ENCODE peak calls at places on chromosomes 12 and 14, in five cellular contexts. X, C, V, G and T are unnamed samples.

GRCh38 chr14:52067873-52068740 is 752 bp downstream of the NID2 start:
- DNase-seq in X (no peak), C (no peak), V (peak), G (no peak), T (peak)

GRCh38 chr12:72346331-72346944 is 74.3 kb downstream of the TRHDE start:
- DNase-seq in X (peak), C (peak), V (no peak), G (peak), T (peak)

GRCh38 chr14:104600141-104600643 is 4.4 kb downstream of the TMEM179 start:
- DNase-seq in X (peak), C (no peak), V (no peak), G (no peak), T (no peak)

GRCh38 chr14:52325632-52326031 is 11.5 kb downstream of the PTGER2 start:
- DNase-seq in X (no peak), C (no peak), V (no peak), G (no peak), T (no peak)

GRCh38 chr12:76519538-76519937 is 40.0 kb downstream of the OSBPL8 start:
- DNase-seq in X (no peak), C (no peak), V (no peak), G (no peak), T (no peak)

GRCh38 chr14:54498095-54498531 is 9.3 kb upstream of the GMFB start:
- DNase-seq in X (no peak), C (no peak), V (no peak), G (no peak), T (no peak)

GRCh38 chr12:10721654-10722501 is 1.2 kb downstream of the YBX3 start:
- DNase-seq in X (peak), C (peak), V (peak), G (peak), T (peak)

GRCh38 chr12:93441111-93441616 is 583 bp downstream of the UBE2N start:
- DNase-seq in X (peak), C (peak), V (no peak), G (no peak), T (peak)

GRCh38 chr12:110366474-110367208 is 36.9 kb downstream of the ANAPC7 start:
- DNase-seq in X (no peak), C (no peak), V (no peak), G (no peak), T (no peak)

GRCh38 chr12:56158926-56159461 is 835 bp downstream of the MYL6 start:
- DNase-seq in X (peak), C (peak), V (peak), G (peak), T (peak)

GRCh38 chr12:32146074-32146873 is 39.6 kb downstream of the BICD1 start:
- DNase-seq in X (no peak), C (no peak), V (no peak), G (no peak), T (no peak)

GRCh38 chr14:101881426-101881825 is 82.9 kb upstream of the DYNC1H1 start:
- DNase-seq in X (no peak), C (no peak), V (peak), G (no peak), T (no peak)

GRCh38 chr14:76391981-76392690 is 16.2 kb downstream of the ESRRB start:
- DNase-seq in X (no peak), C (no peak), V (no peak), G (no peak), T (no peak)

GRCh38 chr14:76394569-76394968 is 18.6 kb downstream of the ESRRB start:
- DNase-seq in X (no peak), C (no peak), V (no peak), G (no peak), T (no peak)

GRCh38 chr14:76395161-76395560 is 19.2 kb downstream of the ESRRB start:
- DNase-seq in X (no peak), C (no peak), V (no peak), G (no peak), T (no peak)

GRCh38 chr14:76396714-76397187 is 20.8 kb downstream of the ESRRB start:
- DNase-seq in X (no peak), C (no peak), V (no peak), G (no peak), T (no peak)
- TF ChIP-seq EP300 in X (no peak), C (no peak), V (no peak), G (no peak), T (no peak)

GRCh38 chr12:103997277-103997900 is 31.7 kb downstream of the TDG start:
- DNase-seq in X (no peak), C (no peak), V (peak), G (no peak), T (peak)
- H3K4me3 ChIP-seq in X (no peak), C (no peak), V (no peak), G (no peak), T (peak)

GRCh38 chr12:104741497-104742367 is 216.4 kb downstream of the SLC41A2 start:
- DNase-seq in X (no peak), C (no peak), V (no peak), G (no peak), T (no peak)
- TF ChIP-seq EP300 in X (no peak), C (no peak), V (no peak), G (no peak), T (no peak)

GRCh38 chr12:4810219-4810671 is 90.0 kb downstream of the GALNT8 start:
- DNase-seq in X (no peak), C (no peak), V (no peak), G (no peak), T (no peak)

GRCh38 chr12:4809449-4810218 is 89.4 kb downstream of the GALNT8 start:
- DNase-seq in X (no peak), C (no peak), V (no peak), G (no peak), T (no peak)

GRCh38 chr12:4807813-4808212 is 87.6 kb downstream of the GALNT8 start:
- DNase-seq in X (no peak), C (no peak), V (no peak), G (no peak), T (no peak)

GRCh38 chr12:4807116-4807783 is 87.0 kb downstream of the GALNT8 start:
- DNase-seq in X (no peak), C (no peak), V (no peak), G (no peak), T (no peak)

DNA sequence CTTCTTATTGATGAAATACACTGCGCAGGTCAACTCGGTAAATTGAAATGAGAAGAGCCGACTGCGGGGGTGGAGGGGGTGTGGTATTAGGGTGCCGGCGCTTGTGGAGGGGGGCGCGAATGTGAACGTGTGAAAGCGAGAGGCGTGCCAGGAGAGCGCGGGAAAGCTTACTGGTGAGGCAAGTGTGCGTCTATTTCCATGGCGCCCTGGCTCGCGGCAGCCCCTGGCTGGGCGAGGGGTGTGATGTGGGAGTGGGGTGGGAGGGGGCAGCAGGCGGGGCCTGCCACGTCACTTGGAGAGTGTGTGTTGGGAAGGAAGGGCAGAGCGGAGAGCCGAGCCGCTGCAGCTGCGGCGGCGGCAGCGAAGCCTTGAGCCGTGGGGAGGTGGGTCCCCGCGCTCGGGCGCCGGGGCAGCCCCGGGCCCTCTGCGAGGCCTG is 88.8 kb downstream of the GALNT8 start:
- DNase-seq in X (no peak), C (no peak), V (peak), G (no peak), T (no peak)
- H3K4me3 ChIP-seq in X (no peak), C (peak), V (peak), G (peak), T (peak)

GRCh38 chr12:124504273-124505000 is 63.0 kb downstream of the NCOR2 start:
- DNase-seq in X (no peak), C (no peak), V (no peak), G (no peak), T (no peak)
- TF ChIP-seq EP300 in X (no peak), C (no peak), V (no peak), G (no peak), T (no peak)

DNA sequence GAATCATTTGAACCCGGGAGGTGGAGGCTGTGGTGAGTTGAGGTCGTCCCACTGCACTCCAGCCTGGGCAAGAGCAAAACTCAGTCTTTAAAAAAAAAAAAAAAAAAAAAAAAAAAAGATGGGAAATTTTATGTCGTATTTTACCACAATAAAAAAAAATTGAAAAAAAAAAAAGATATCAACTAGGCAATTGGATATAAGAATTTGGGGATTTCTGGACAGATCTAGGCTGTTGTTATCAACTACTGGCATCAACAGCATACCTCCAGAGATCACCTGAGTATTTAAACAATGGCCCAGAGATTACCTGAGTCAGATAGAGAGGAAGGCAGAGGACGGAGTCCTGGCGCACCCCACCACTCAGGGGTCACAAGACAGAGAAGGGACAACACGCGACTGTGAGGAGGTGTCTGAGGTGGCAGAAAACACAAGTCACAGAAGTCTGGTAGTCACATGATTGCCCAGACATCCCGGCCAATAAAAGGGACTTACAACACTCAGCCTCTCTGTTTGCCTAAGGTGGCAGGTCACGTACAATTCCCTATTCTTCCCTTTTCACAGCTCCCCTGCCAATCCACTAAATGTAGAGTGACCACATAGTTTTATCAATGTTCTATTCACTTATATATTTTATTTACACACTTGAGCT is 1.8 kb downstream of the SPRING1 start:
- DNase-seq in X (peak), C (peak), V (no peak), G (no peak), T (no peak)
- H3K4me3 ChIP-seq in X (peak), C (peak), V (peak), G (no peak), T (no peak)